ENCODE peak calls at places on chromosome 16, in six cellular contexts. F, O, Y, L, X and M are unnamed samples. For H3K9me3, the result is how much of the 10 kb centered on the place peaks cover.

GRCh38 chr16:84228321-84228838 is 11.4 kb downstream of the KCNG4 start:
- DNase-seq in F (no peak), O (no peak), Y (no peak), L (peak), X (no peak), M (no peak)

GRCh38 chr16:11542069-11542775 is 44.5 kb downstream of the LITAF start:
- DNase-seq in F (no peak), O (no peak), Y (no peak), L (no peak), X (no peak), M (no peak)

GRCh38 chr16:19694989-19695388 is 23.0 kb downstream of the KNOP1 start:
- DNase-seq in F (no peak), O (no peak), Y (no peak), L (no peak), X (no peak), M (no peak)

GRCh38 chr16:81817789-81818304 is 38.8 kb downstream of the PLCG2 start:
- DNase-seq in F (no peak), O (no peak), Y (no peak), L (no peak), X (no peak), M (no peak)

GRCh38 chr16:54928421-54929089 is 2.1 kb upstream of the IRX5 start:
- DNase-seq in F (peak), O (peak), Y (peak), L (no peak), X (peak), M (peak)

GRCh38 chr16:84667600-84668309 is 19.4 kb downstream of the KLHL36 start:
- DNase-seq in F (no peak), O (no peak), Y (no peak), L (no peak), X (no peak), M (no peak)

GRCh38 chr16:8678068-8678927 is 3.9 kb downstream of the ABAT start:
- DNase-seq in F (no peak), O (no peak), Y (no peak), L (no peak), X (no peak), M (no peak)

GRCh38 chr16:84610385-84610784 is 7.5 kb downstream of the COTL1 start:
- DNase-seq in F (no peak), O (no peak), Y (no peak), L (no peak), X (no peak), M (no peak)

GRCh38 chr16:84449156-84450140 is 55.0 kb downstream of the MEAK7 start:
- DNase-seq in F (peak), O (no peak), Y (peak), L (peak), X (peak), M (no peak)

GRCh38 chr16:88306860-88307545 is 75.8 kb upstream of the ZNF469 start:
- DNase-seq in F (no peak), O (no peak), Y (no peak), L (no peak), X (no peak), M (peak)

GRCh38 chr16:89722392-89723278 is 1.3 kb downstream of the ZNF276 start:
- DNase-seq in F (peak), O (no peak), Y (peak), L (peak), X (peak), M (no peak)

GRCh38 chr16:66454751-66455150 is 27.7 kb downstream of the BEAN1 start:
- DNase-seq in F (no peak), O (no peak), Y (no peak), L (no peak), X (no peak), M (no peak)

GRCh38 chr16:58644765-58645487 is 15.3 kb upstream of the CNOT1 start:
- DNase-seq in F (no peak), O (no peak), Y (no peak), L (no peak), X (no peak), M (no peak)

GRCh38 chr16:24668481-24669001 is 60.9 kb upstream of the TNRC6A start:
- DNase-seq in F (no peak), O (no peak), Y (no peak), L (no peak), X (no peak), M (no peak)

GRCh38 chr16:81836279-81837054 is 57.4 kb downstream of the PLCG2 start:
- DNase-seq in F (no peak), O (no peak), Y (no peak), L (no peak), X (no peak), M (no peak)

GRCh38 chr16:4938683-4939030 is 1.7 kb upstream of the PPL start:
- DNase-seq in F (no peak), O (no peak), Y (no peak), L (no peak), X (no peak), M (no peak)

GRCh38 chr16:23629516-23629915 is 11.6 kb downstream of the PALB2 start:
- DNase-seq in F (no peak), O (no peak), Y (no peak), L (no peak), X (no peak), M (no peak)

GRCh38 chr16:57824880-57825279 is 22.6 kb upstream of the KIFC3 start:
- DNase-seq in F (peak), O (no peak), Y (no peak), L (no peak), X (no peak), M (no peak)

GRCh38 chr16:23288209-23288608 is 13.9 kb upstream of the SCNN1B start:
- DNase-seq in F (no peak), O (no peak), Y (no peak), L (no peak), X (no peak), M (no peak)

GRCh38 chr16:64983983-64984382 is 137.9 kb downstream of the CDH11 start:
- DNase-seq in F (peak), O (peak), Y (no peak), L (peak), X (no peak), M (peak)

GRCh38 chr16:15482068-15482747 is 47.8 kb downstream of the BMERB1 start:
- DNase-seq in F (peak), O (peak), Y (peak), L (peak), X (peak), M (peak)

GRCh38 chr16:30096105-30096861 is at the start of gene YPEL3:
- DNase-seq in F (peak), O (peak), Y (peak), L (peak), X (peak), M (peak)

GRCh38 chr16:852451-853185 is 52.1 kb upstream of the GNG13 start:
- DNase-seq in F (no peak), O (no peak), Y (no peak), L (no peak), X (no peak), M (no peak)
- H3K9me3 ChIP-seq in F (under half), O (under half), Y (under half), L (under half), X (under half), M (under half)

GRCh38 chr16:83027973-83028372 is 401.2 kb downstream of the CDH13 start:
- DNase-seq in F (no peak), O (no peak), Y (no peak), L (no peak), X (no peak), M (no peak)

GRCh38 chr16:83021049-83021448 is 394.3 kb downstream of the CDH13 start:
- DNase-seq in F (no peak), O (no peak), Y (no peak), L (no peak), X (no peak), M (no peak)

GRCh38 chr16:83019963-83020362 is 393.2 kb downstream of the CDH13 start:
- DNase-seq in F (no peak), O (no peak), Y (no peak), L (no peak), X (no peak), M (no peak)

GRCh38 chr16:83023011-83023410 is 396.2 kb downstream of the CDH13 start:
- DNase-seq in F (no peak), O (no peak), Y (no peak), L (no peak), X (no peak), M (no peak)

GRCh38 chr16:83023640-83024039 is 396.9 kb downstream of the CDH13 start:
- DNase-seq in F (no peak), O (no peak), Y (no peak), L (no peak), X (no peak), M (no peak)
- H3K9me3 ChIP-seq in F (under half), O (under half), Y (under half), L (under half), X (under half), M (under half)

DNA sequence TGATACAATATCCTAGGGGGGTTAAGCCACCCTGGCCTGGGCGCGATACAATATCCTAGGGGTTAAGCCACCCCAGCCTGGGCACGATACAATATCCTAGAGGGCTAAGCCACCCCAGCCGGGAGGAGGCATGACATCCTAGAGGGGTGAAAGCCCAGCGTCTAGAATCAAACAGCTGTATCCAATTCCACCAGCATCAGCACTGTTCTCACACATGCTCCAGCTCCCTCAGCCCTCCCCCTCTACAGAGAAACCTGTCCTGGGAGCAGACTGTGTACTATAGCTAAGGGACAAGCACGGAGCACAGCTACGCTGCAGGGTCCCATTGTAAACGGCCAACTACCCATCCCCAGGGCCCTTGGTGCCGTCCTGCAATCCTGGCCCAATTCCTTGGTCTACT is 6.2 kb downstream of the GINS2 start:
- DNase-seq in F (no peak), O (no peak), Y (no peak), L (no peak), X (no peak), M (no peak)
- H3K9me3 ChIP-seq in F (under half), O (under half), Y (under half), L (under half), X (under half), M (under half)

GRCh38 chr16:49078571-49078970 is 203.1 kb downstream of the CBLN1 start:
- DNase-seq in F (no peak), O (no peak), Y (no peak), L (no peak), X (no peak), M (no peak)
- H3K9me3 ChIP-seq in F (under half), O (under half), Y (under half), L (under half), X (under half), M (under half)

GRCh38 chr16:35255186-35255803 is 1795.9 kb downstream of the TP53TG3F start:
- DNase-seq in F (no peak), O (no peak), Y (no peak), L (no peak), X (no peak), M (no peak)

GRCh38 chr16:35255816-35256215 is 1796.4 kb downstream of the TP53TG3F start:
- DNase-seq in F (no peak), O (no peak), Y (no peak), L (no peak), X (no peak), M (no peak)

GRCh38 chr16:35252356-35252936 is 1793.0 kb downstream of the TP53TG3F start:
- DNase-seq in F (no peak), O (no peak), Y (no peak), L (no peak), X (no peak), M (no peak)

DNA sequence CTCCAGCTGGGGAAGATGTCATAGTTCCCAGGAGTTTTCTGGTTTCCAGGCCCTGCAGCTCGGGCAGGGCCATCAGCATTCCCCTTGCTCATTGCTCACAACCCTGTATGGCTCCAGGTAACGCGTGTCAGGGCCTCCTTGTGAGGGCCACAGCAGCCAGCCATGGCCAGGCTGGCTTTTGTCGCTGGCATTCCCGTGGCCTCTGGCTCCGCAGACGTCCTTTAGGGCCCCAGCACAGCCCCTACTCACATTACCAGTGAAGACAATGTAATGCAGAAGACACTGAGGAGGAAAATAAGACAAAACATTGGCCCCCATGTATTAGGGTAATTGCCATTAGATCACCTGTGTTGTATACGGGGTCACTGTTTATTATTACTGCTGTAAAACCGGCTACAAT is 1799.0 kb downstream of the TP53TG3F start:
- DNase-seq in F (no peak), O (no peak), Y (no peak), L (no peak), X (no peak), M (no peak)
- H3K9me3 ChIP-seq in F (under half), O (under half), Y (under half), L (under half), X (under half), M (under half)

GRCh38 chr16:69298261-69298660 is 12.9 kb upstream of the VPS4A start:
- DNase-seq in F (no peak), O (no peak), Y (no peak), L (no peak), X (no peak), M (no peak)

GRCh38 chr16:69302301-69302700 is 8.8 kb upstream of the VPS4A start:
- DNase-seq in F (no peak), O (no peak), Y (no peak), L (no peak), X (no peak), M (no peak)

GRCh38 chr16:69306031-69306430 is 5.1 kb upstream of the VPS4A start:
- DNase-seq in F (no peak), O (no peak), Y (no peak), L (no peak), X (no peak), M (no peak)

GRCh38 chr16:69301187-69301586 is 10.0 kb upstream of the VPS4A start:
- DNase-seq in F (no peak), O (no peak), Y (no peak), L (no peak), X (no peak), M (no peak)

GRCh38 chr16:69301861-69302260 is 9.3 kb upstream of the VPS4A start:
- DNase-seq in F (no peak), O (no peak), Y (no peak), L (no peak), X (no peak), M (no peak)
- H3K9me3 ChIP-seq in F (under half), O (under half), Y (under half), L (under half), X (under half), M (under half)

DNA sequence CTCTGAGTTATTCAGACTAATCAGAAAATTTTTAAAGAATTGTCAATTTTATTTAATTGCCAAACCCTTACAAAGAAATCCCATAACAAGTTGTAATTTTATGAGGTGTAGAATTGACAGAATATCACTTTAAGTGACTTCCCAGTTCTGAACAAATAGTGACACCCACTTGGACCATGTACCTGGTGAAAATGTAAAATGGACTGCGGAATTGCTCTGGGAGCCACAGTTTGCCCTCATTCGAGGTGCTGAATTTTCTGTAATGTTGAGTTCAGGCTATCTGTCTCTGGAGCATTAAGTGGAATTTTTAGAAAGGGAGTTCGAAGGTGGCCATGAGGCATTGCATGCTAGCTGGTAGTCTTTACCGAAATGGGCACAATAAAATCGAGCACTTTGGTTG is 5.1 kb downstream of the GNAO1 start:
- DNase-seq in F (no peak), O (no peak), Y (no peak), L (no peak), X (no peak), M (no peak)
- H3K9me3 ChIP-seq in F (under half), O (under half), Y (under half), L (under half), X (under half), M (under half)

DNA sequence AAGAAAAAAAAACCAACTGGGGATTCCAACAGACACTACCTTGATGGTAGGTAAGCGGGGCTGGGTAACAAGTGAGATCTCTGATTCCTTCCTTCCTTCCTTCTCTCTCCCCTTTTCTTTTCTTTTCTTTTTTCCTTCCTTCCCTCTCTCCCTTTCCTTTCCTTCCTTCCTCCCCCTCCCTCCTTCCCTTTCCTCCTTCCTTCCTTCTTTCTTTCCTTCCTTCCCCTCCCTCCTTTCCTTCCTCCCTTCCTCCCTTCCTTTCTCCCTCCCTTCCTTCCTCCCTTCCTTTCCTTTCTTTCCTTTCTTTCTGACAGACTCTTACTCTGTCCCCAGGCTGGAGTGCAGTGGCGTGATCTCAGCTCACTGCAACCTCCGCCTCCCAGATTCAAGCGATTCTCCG is 20.0 kb downstream of the OR2C1 start:
- DNase-seq in F (no peak), O (no peak), Y (no peak), L (no peak), X (no peak), M (no peak)
- H3K9me3 ChIP-seq in F (under half), O (under half), Y (under half), L (under half), X (half or more), M (under half)